ENCODE peak calls at places on chromosomes 2 and 18, in eight cellular contexts. One of them, this sample, is unnamed.

GRCh38 chr2:229445013-229445412 is 173.9 kb upstream of the PID1 start:
- DNase-seq in fibroblast of lung: peak; percentile 98
- DNase-seq in heart right ventricle: peak; percentile 18
- DNase-seq in HCT116: peak; percentile 72
- DNase-seq in BJ: peak; percentile 81
- DNase-seq in astrocyte: peak; percentile 98
- DNase-seq in effector memory CD4-positive, alpha-beta T cell: no peak
- DNase-seq in upper lobe of right lung: no peak
- DNase-seq in this sample: peak; percentile 66

GRCh38 chr2:67974564-67975430 is 88.0 kb downstream of the C1D start:
- DNase-seq in effector memory CD4-positive, alpha-beta T cell: no peak
- DNase-seq in astrocyte: peak; percentile 19
- DNase-seq in fibroblast of lung: peak; percentile 32
- DNase-seq in BJ: no peak
- DNase-seq in heart right ventricle: peak; percentile 28
- DNase-seq in upper lobe of right lung: no peak
- DNase-seq in HCT116: no peak
- DNase-seq in this sample: no peak

GRCh38 chr18:40243592-40243991 is 1711.4 kb upstream of the PIK3C3 start:
- DNase-seq in BJ: no peak
- DNase-seq in heart right ventricle: no peak
- DNase-seq in astrocyte: peak; percentile 21
- DNase-seq in fibroblast of lung: peak; percentile 38
- DNase-seq in upper lobe of right lung: no peak
- DNase-seq in HCT116: no peak
- DNase-seq in effector memory CD4-positive, alpha-beta T cell: no peak
- DNase-seq in this sample: no peak

GRCh38 chr2:119389615-119390306 is 23.0 kb downstream of the DBI start:
- DNase-seq in fibroblast of lung: peak; percentile 67
- DNase-seq in astrocyte: peak; percentile 56
- DNase-seq in upper lobe of right lung: no peak
- DNase-seq in heart right ventricle: peak; percentile 41
- DNase-seq in BJ: no peak
- DNase-seq in HCT116: no peak
- DNase-seq in effector memory CD4-positive, alpha-beta T cell: no peak
- DNase-seq in this sample: no peak

GRCh38 chr2:152505495-152505906 is 170.5 kb downstream of the FMNL2 start:
- DNase-seq in effector memory CD4-positive, alpha-beta T cell: no peak
- DNase-seq in astrocyte: peak; percentile 74
- DNase-seq in heart right ventricle: no peak
- DNase-seq in upper lobe of right lung: peak; percentile 73
- DNase-seq in fibroblast of lung: peak; percentile 77
- DNase-seq in BJ: no peak
- DNase-seq in HCT116: no peak
- DNase-seq in this sample: peak; percentile 31

GRCh38 chr2:97935719-97936161 is 60.0 kb downstream of the TMEM131 start:
- DNase-seq in heart right ventricle: no peak
- DNase-seq in fibroblast of lung: peak; percentile 63
- DNase-seq in astrocyte: peak; percentile 61
- DNase-seq in upper lobe of right lung: no peak
- DNase-seq in HCT116: peak; percentile 28
- DNase-seq in effector memory CD4-positive, alpha-beta T cell: no peak
- DNase-seq in BJ: peak; percentile 30
- DNase-seq in this sample: no peak

GRCh38 chr2:101811226-101812015 is 113.9 kb downstream of the MAP4K4 start:
- DNase-seq in BJ: no peak
- DNase-seq in heart right ventricle: no peak
- DNase-seq in astrocyte: no peak
- DNase-seq in HCT116: no peak
- DNase-seq in fibroblast of lung: peak; percentile 39
- DNase-seq in upper lobe of right lung: no peak
- DNase-seq in effector memory CD4-positive, alpha-beta T cell: no peak
- DNase-seq in this sample: no peak

GRCh38 chr2:138516030-138516704 is 14.6 kb downstream of the SPOPL start:
- DNase-seq in HCT116: no peak
- DNase-seq in astrocyte: peak; percentile 77
- DNase-seq in heart right ventricle: no peak
- DNase-seq in upper lobe of right lung: no peak
- DNase-seq in BJ: no peak
- DNase-seq in fibroblast of lung: peak; percentile 82
- DNase-seq in effector memory CD4-positive, alpha-beta T cell: no peak
- DNase-seq in this sample: no peak

GRCh38 chr2:46690825-46691224 is 211.5 kb downstream of the TMEM247 start:
- DNase-seq in astrocyte: peak; percentile 97
- DNase-seq in fibroblast of lung: peak; percentile 96
- DNase-seq in upper lobe of right lung: no peak
- DNase-seq in HCT116: peak; percentile 44
- DNase-seq in BJ: peak; percentile 84
- DNase-seq in heart right ventricle: no peak
- DNase-seq in effector memory CD4-positive, alpha-beta T cell: no peak
- DNase-seq in this sample: peak; percentile 78

GRCh38 chr18:4438938-4439337 is 16.2 kb downstream of the DLGAP1 start:
- DNase-seq in effector memory CD4-positive, alpha-beta T cell: no peak
- DNase-seq in astrocyte: no peak
- DNase-seq in fibroblast of lung: no peak
- DNase-seq in HCT116: no peak
- DNase-seq in BJ: no peak
- DNase-seq in heart right ventricle: no peak
- DNase-seq in upper lobe of right lung: no peak
- DNase-seq in this sample: no peak

GRCh38 chr2:69381337-69381737 is 5.7 kb downstream of the GFPT1 start:
- DNase-seq in fibroblast of lung: peak; percentile 49
- DNase-seq in effector memory CD4-positive, alpha-beta T cell: no peak
- DNase-seq in astrocyte: peak; percentile 25
- DNase-seq in BJ: no peak
- DNase-seq in upper lobe of right lung: no peak
- DNase-seq in heart right ventricle: no peak
- DNase-seq in HCT116: no peak
- DNase-seq in this sample: peak; percentile 55

GRCh38 chr2:18219676-18220075 is 340.8 kb downstream of the RDH14 start:
- DNase-seq in BJ: no peak
- DNase-seq in HCT116: no peak
- DNase-seq in astrocyte: no peak
- DNase-seq in heart right ventricle: no peak
- DNase-seq in fibroblast of lung: no peak
- DNase-seq in upper lobe of right lung: no peak
- DNase-seq in effector memory CD4-positive, alpha-beta T cell: no peak
- DNase-seq in this sample: no peak

GRCh38 chr2:33372940-33373553 is 103.4 kb upstream of the RASGRP3 start:
- DNase-seq in upper lobe of right lung: no peak
- DNase-seq in heart right ventricle: peak; percentile 16
- DNase-seq in HCT116: peak; percentile 47
- DNase-seq in astrocyte: peak; percentile 19
- DNase-seq in fibroblast of lung: peak; percentile 32
- DNase-seq in effector memory CD4-positive, alpha-beta T cell: no peak
- DNase-seq in BJ: no peak
- DNase-seq in this sample: peak; percentile 40

GRCh38 chr2:218317832-218318231 is 25.5 kb upstream of the TMBIM1 start:
- DNase-seq in heart right ventricle: no peak
- DNase-seq in upper lobe of right lung: no peak
- DNase-seq in fibroblast of lung: no peak
- DNase-seq in astrocyte: no peak
- DNase-seq in effector memory CD4-positive, alpha-beta T cell: no peak
- DNase-seq in BJ: no peak
- DNase-seq in HCT116: no peak
- DNase-seq in this sample: no peak

GRCh38 chr2:20050712-20051517 is 513 bp downstream of the LAPTM4A start:
- DNase-seq in HCT116: no peak
- DNase-seq in astrocyte: peak; percentile 43
- DNase-seq in effector memory CD4-positive, alpha-beta T cell: peak; percentile 1
- DNase-seq in fibroblast of lung: peak; percentile 55
- DNase-seq in heart right ventricle: peak; percentile 61
- DNase-seq in BJ: no peak
- DNase-seq in upper lobe of right lung: no peak
- DNase-seq in this sample: peak; percentile 73

GRCh38 chr2:70173520-70173919 is 17.3 kb downstream of the C2orf42 start:
- DNase-seq in astrocyte: no peak
- DNase-seq in HCT116: no peak
- DNase-seq in heart right ventricle: no peak
- DNase-seq in BJ: no peak
- DNase-seq in fibroblast of lung: no peak
- DNase-seq in upper lobe of right lung: peak; percentile 12
- DNase-seq in effector memory CD4-positive, alpha-beta T cell: no peak
- DNase-seq in this sample: no peak

GRCh38 chr2:67295406-67295805 is 101.7 kb upstream of the ETAA1 start:
- DNase-seq in upper lobe of right lung: no peak
- DNase-seq in astrocyte: no peak
- DNase-seq in fibroblast of lung: no peak
- DNase-seq in BJ: no peak
- DNase-seq in HCT116: no peak
- DNase-seq in effector memory CD4-positive, alpha-beta T cell: no peak
- DNase-seq in heart right ventricle: no peak
- DNase-seq in this sample: no peak

GRCh38 chr2:42025151-42025582 is 22.7 kb upstream of the PKDCC start:
- DNase-seq in BJ: no peak
- DNase-seq in effector memory CD4-positive, alpha-beta T cell: no peak
- DNase-seq in HCT116: no peak
- DNase-seq in fibroblast of lung: peak; percentile 84
- DNase-seq in upper lobe of right lung: no peak
- DNase-seq in heart right ventricle: peak; percentile 71
- DNase-seq in astrocyte: peak; percentile 79
- DNase-seq in this sample: no peak

GRCh38 chr2:46164581-46165301 is 132.5 kb upstream of the EPAS1 start:
- DNase-seq in upper lobe of right lung: no peak
- DNase-seq in effector memory CD4-positive, alpha-beta T cell: no peak
- DNase-seq in fibroblast of lung: peak; percentile 97
- DNase-seq in heart right ventricle: peak; percentile 89
- DNase-seq in astrocyte: peak; percentile 96
- DNase-seq in BJ: peak; percentile 85
- DNase-seq in HCT116: no peak
- DNase-seq in this sample: peak; percentile 58

GRCh38 chr2:86105969-86106945 is at the start of gene PTCD3:
- DNase-seq in BJ: peak; percentile 81
- DNase-seq in heart right ventricle: peak; percentile 95
- DNase-seq in fibroblast of lung: peak; percentile 96
- DNase-seq in astrocyte: peak; percentile 93
- DNase-seq in HCT116: peak; percentile 93
- DNase-seq in effector memory CD4-positive, alpha-beta T cell: peak; percentile 81
- DNase-seq in upper lobe of right lung: peak; percentile 97
- DNase-seq in this sample: peak; percentile 98

GRCh38 chr2:53987336-53987921 is 16.6 kb upstream of the PSME4 start:
- DNase-seq in effector memory CD4-positive, alpha-beta T cell: no peak
- DNase-seq in astrocyte: peak; percentile 90
- DNase-seq in heart right ventricle: no peak
- DNase-seq in HCT116: no peak
- DNase-seq in fibroblast of lung: peak; percentile 88
- DNase-seq in upper lobe of right lung: no peak
- DNase-seq in BJ: no peak
- DNase-seq in this sample: no peak

GRCh38 chr2:171260471-171261424 is 100.1 kb upstream of the TLK1 start:
- DNase-seq in astrocyte: no peak
- DNase-seq in effector memory CD4-positive, alpha-beta T cell: no peak
- DNase-seq in HCT116: no peak
- DNase-seq in heart right ventricle: no peak
- DNase-seq in fibroblast of lung: no peak
- DNase-seq in upper lobe of right lung: no peak
- DNase-seq in BJ: no peak
- DNase-seq in this sample: no peak

GRCh38 chr2:195559431-195559914 is 97.6 kb upstream of the SLC39A10 start:
- DNase-seq in upper lobe of right lung: no peak
- DNase-seq in effector memory CD4-positive, alpha-beta T cell: peak; percentile 63
- DNase-seq in BJ: peak; percentile 77
- DNase-seq in astrocyte: peak; percentile 98
- DNase-seq in fibroblast of lung: peak; percentile 98
- DNase-seq in HCT116: no peak
- DNase-seq in heart right ventricle: peak; percentile 23
- DNase-seq in this sample: no peak

GRCh38 chr2:17300141-17300540 is 218.1 kb downstream of the RAD51AP2 start:
- DNase-seq in BJ: no peak
- DNase-seq in HCT116: no peak
- DNase-seq in astrocyte: peak; percentile 87
- DNase-seq in heart right ventricle: no peak
- DNase-seq in upper lobe of right lung: no peak
- DNase-seq in fibroblast of lung: peak; percentile 90
- DNase-seq in effector memory CD4-positive, alpha-beta T cell: no peak
- DNase-seq in this sample: peak; percentile 7

GRCh38 chr2:102943251-102943650 is 181.4 kb downstream of the TMEM182 start:
- DNase-seq in HCT116: no peak
- DNase-seq in effector memory CD4-positive, alpha-beta T cell: no peak
- DNase-seq in upper lobe of right lung: no peak
- DNase-seq in BJ: no peak
- DNase-seq in astrocyte: no peak
- DNase-seq in fibroblast of lung: no peak
- DNase-seq in heart right ventricle: no peak
- DNase-seq in this sample: no peak

GRCh38 chr2:102940684-102941083 is 178.9 kb downstream of the TMEM182 start:
- DNase-seq in heart right ventricle: no peak
- DNase-seq in upper lobe of right lung: no peak
- DNase-seq in HCT116: no peak
- DNase-seq in fibroblast of lung: no peak
- DNase-seq in effector memory CD4-positive, alpha-beta T cell: no peak
- DNase-seq in astrocyte: no peak
- DNase-seq in BJ: no peak
- DNase-seq in this sample: no peak

GRCh38 chr2:102942098-102942497 is 180.3 kb downstream of the TMEM182 start:
- DNase-seq in effector memory CD4-positive, alpha-beta T cell: no peak
- DNase-seq in BJ: no peak
- DNase-seq in heart right ventricle: no peak
- DNase-seq in HCT116: no peak
- DNase-seq in upper lobe of right lung: no peak
- DNase-seq in astrocyte: no peak
- DNase-seq in fibroblast of lung: no peak
- DNase-seq in this sample: no peak

GRCh38 chr2:102939207-102939606 is 177.4 kb downstream of the TMEM182 start:
- DNase-seq in astrocyte: no peak
- DNase-seq in upper lobe of right lung: no peak
- DNase-seq in HCT116: no peak
- DNase-seq in fibroblast of lung: no peak
- DNase-seq in BJ: no peak
- DNase-seq in effector memory CD4-positive, alpha-beta T cell: no peak
- DNase-seq in heart right ventricle: no peak
- DNase-seq in this sample: no peak
- H3K36me3 ChIP-seq in astrocyte: no peaks in the 10 kb centered on the region
- H3K36me3 ChIP-seq in upper lobe of right lung: no peaks in the 10 kb centered on the region
- H3K36me3 ChIP-seq in HCT116: no peaks in the 10 kb centered on the region
- H3K36me3 ChIP-seq in fibroblast of lung: no peaks in the 10 kb centered on the region
- H3K36me3 ChIP-seq in BJ: no peaks in the 10 kb centered on the region
- H3K36me3 ChIP-seq in effector memory CD4-positive, alpha-beta T cell: no peaks in the 10 kb centered on the region
- H3K36me3 ChIP-seq in heart right ventricle: no peaks in the 10 kb centered on the region
- H3K36me3 ChIP-seq in this sample: no peaks in the 10 kb centered on the region

GRCh38 chr18:13492314-13492713 is 234.0 kb downstream of the FAM210A start:
- DNase-seq in HCT116: no peak
- DNase-seq in fibroblast of lung: no peak
- DNase-seq in astrocyte: no peak
- DNase-seq in upper lobe of right lung: no peak
- DNase-seq in effector memory CD4-positive, alpha-beta T cell: no peak
- DNase-seq in BJ: no peak
- DNase-seq in heart right ventricle: no peak
- DNase-seq in this sample: no peak
- H3K4me3 ChIP-seq in HCT116: no peak overlapping the region
- H3K4me3 ChIP-seq in fibroblast of lung: no peak overlapping the region
- H3K4me3 ChIP-seq in astrocyte: no peak overlapping the region
- H3K4me3 ChIP-seq in upper lobe of right lung: no peak overlapping the region
- H3K4me3 ChIP-seq in effector memory CD4-positive, alpha-beta T cell: no peak overlapping the region
- H3K4me3 ChIP-seq in BJ: no peak overlapping the region
- H3K4me3 ChIP-seq in heart right ventricle: no peak overlapping the region
- H3K4me3 ChIP-seq in this sample: no peak overlapping the region

GRCh38 chr2:198056836-198057235 is 252.4 kb downstream of the PLCL1 start:
- DNase-seq in HCT116: no peak
- DNase-seq in fibroblast of lung: no peak
- DNase-seq in upper lobe of right lung: no peak
- DNase-seq in effector memory CD4-positive, alpha-beta T cell: no peak
- DNase-seq in heart right ventricle: no peak
- DNase-seq in astrocyte: no peak
- DNase-seq in BJ: no peak
- DNase-seq in this sample: no peak
- H3K36me3 ChIP-seq in HCT116: no peaks in the 10 kb centered on the region
- H3K36me3 ChIP-seq in fibroblast of lung: no peaks in the 10 kb centered on the region
- H3K36me3 ChIP-seq in upper lobe of right lung: no peaks in the 10 kb centered on the region
- H3K36me3 ChIP-seq in effector memory CD4-positive, alpha-beta T cell: no peaks in the 10 kb centered on the region
- H3K36me3 ChIP-seq in heart right ventricle: no peaks in the 10 kb centered on the region
- H3K36me3 ChIP-seq in astrocyte: no peaks in the 10 kb centered on the region
- H3K36me3 ChIP-seq in BJ: no peaks in the 10 kb centered on the region
- H3K36me3 ChIP-seq in this sample: no peaks in the 10 kb centered on the region

GRCh38 chr2:157627594-157628281 is 926 bp downstream of the ACVR1C start:
- DNase-seq in heart right ventricle: no peak
- DNase-seq in upper lobe of right lung: no peak
- DNase-seq in HCT116: no peak
- DNase-seq in fibroblast of lung: peak; percentile 44
- DNase-seq in BJ: no peak
- DNase-seq in effector memory CD4-positive, alpha-beta T cell: peak; percentile 13
- DNase-seq in astrocyte: peak; percentile 37
- DNase-seq in this sample: no peak
- H3K4me3 ChIP-seq in heart right ventricle: peak overlapping the region; percentile 60
- H3K4me3 ChIP-seq in upper lobe of right lung: peak overlapping the region; percentile 56
- H3K4me3 ChIP-seq in HCT116: peak overlapping the region; percentile 74
- H3K4me3 ChIP-seq in fibroblast of lung: peak overlapping the region; percentile 38
- H3K4me3 ChIP-seq in BJ: peak overlapping the region; percentile 40
- H3K4me3 ChIP-seq in effector memory CD4-positive, alpha-beta T cell: peak overlapping the region; percentile 97
- H3K4me3 ChIP-seq in astrocyte: peak overlapping the region; percentile 65
- H3K4me3 ChIP-seq in this sample: no peak overlapping the region

This sample was measured in SJSA1.